ENCODE peak calls at places on chromosomes 12 and 14, in seven cellular contexts. F is nephron progenitor cell; H is NCI-H460; Z is stimulated activated CD4-positive, alpha-beta T cell treated with anti-CD3 and anti-CD28 coated beads, TNF-alpha, amount 100 ng/mL, for 1 hour; S is T-cell; N is fibroblast of lung; G is EH. P is an unnamed sample.

GRCh38 chr12:124005736-124006581 is 32.9 kb downstream of the ZNF664 start:
- DNase-seq in F (no peak), H (no peak), Z (no peak), S (no peak), N (no peak), G (no peak), P (no peak)

GRCh38 chr14:51552768-51553426 is 98.8 kb upstream of the FRMD6 start:
- DNase-seq in F (no peak), H (no peak), Z (no peak), S (no peak), N (no peak), G (peak), P (no peak)

GRCh38 chr14:74942608-74943007 is 12.8 kb downstream of the PGF start:
- DNase-seq in F (no peak), H (no peak), Z (no peak), S (no peak), N (no peak), G (no peak), P (no peak)

GRCh38 chr14:50832935-50833607 is 2.1 kb upstream of the NIN start:
- DNase-seq in F (no peak), H (no peak), Z (no peak), S (no peak), N (no peak), G (no peak), P (no peak)

GRCh38 chr12:47835831-47836155 is 16.1 kb upstream of the HDAC7 start:
- DNase-seq in F (no peak), H (no peak), Z (no peak), S (no peak), N (peak), G (no peak), P (no peak)

GRCh38 chr14:31382221-31382620 is 38.1 kb downstream of the HEATR5A start:
- DNase-seq in F (no peak), H (no peak), Z (no peak), S (no peak), N (no peak), G (no peak), P (no peak)

GRCh38 chr14:104138098-104138890 is at the start of gene KIF26A:
- DNase-seq in F (peak), H (peak), Z (no peak), S (no peak), N (no peak), G (no peak), P (no peak)

GRCh38 chr12:133058203-133059125 is 21.2 kb downstream of the ZNF84 start:
- DNase-seq in F (no peak), H (no peak), Z (no peak), S (no peak), N (peak), G (peak), P (no peak)

GRCh38 chr14:94650444-94650775 is 38.2 kb downstream of the SERPINA3 start:
- DNase-seq in F (no peak), H (no peak), Z (no peak), S (no peak), N (no peak), G (no peak), P (no peak)

GRCh38 chr12:107544947-107545346 is 140.7 kb upstream of the PWP1 start:
- DNase-seq in F (no peak), H (no peak), Z (no peak), S (no peak), N (peak), G (no peak), P (no peak)

GRCh38 chr12:85279449-85280137 is 427 bp upstream of the ALX1 start:
- DNase-seq in F (peak), H (no peak), Z (no peak), S (no peak), N (no peak), G (no peak), P (no peak)

GRCh38 chr12:31756977-31757420 is 28.2 kb upstream of the AMN1 start:
- DNase-seq in F (no peak), H (no peak), Z (no peak), S (no peak), N (peak), G (no peak), P (no peak)

GRCh38 chr12:89092297-89092696 is 260.0 kb downstream of the DUSP6 start:
- DNase-seq in F (no peak), H (no peak), Z (no peak), S (no peak), N (no peak), G (no peak), P (no peak)

GRCh38 chr14:72528059-72528950 is 365.6 kb downstream of the DPF3 start:
- DNase-seq in F (no peak), H (no peak), Z (no peak), S (no peak), N (no peak), G (peak), P (no peak)

GRCh38 chr12:103560604-103561101 is 26.4 kb upstream of the STAB2 start:
- DNase-seq in F (no peak), H (peak), Z (no peak), S (no peak), N (peak), G (peak), P (no peak)

GRCh38 chr12:67043771-67044170 is 225.4 kb upstream of the CAND1 start:
- DNase-seq in F (no peak), H (no peak), Z (no peak), S (no peak), N (no peak), G (peak), P (no peak)

GRCh38 chr14:39474416-39474911 is 42.2 kb upstream of the FBXO33 start:
- DNase-seq in F (no peak), H (no peak), Z (no peak), S (no peak), N (no peak), G (no peak), P (no peak)

GRCh38 chr12:129871991-129872969 is 31.5 kb downstream of the TMEM132D start:
- DNase-seq in F (no peak), H (no peak), Z (no peak), S (no peak), N (no peak), G (no peak), P (no peak)

GRCh38 chr12:45355750-45356149 is 139.9 kb downstream of the ANO6 start:
- DNase-seq in F (no peak), H (no peak), Z (no peak), S (no peak), N (no peak), G (peak), P (no peak)

GRCh38 chr14:42224053-42224888 is 617.6 kb downstream of the LRFN5 start:
- DNase-seq in F (peak), H (peak), Z (no peak), S (no peak), N (peak), G (peak), P (no peak)

GRCh38 chr14:29925106-29925722 is 2.4 kb downstream of the PRKD1 start:
- DNase-seq in F (no peak), H (no peak), Z (no peak), S (no peak), N (peak), G (peak), P (no peak)

GRCh38 chr12:108322998-108323397 is 16.1 kb downstream of the CMKLR1 start:
- DNase-seq in F (no peak), H (no peak), Z (no peak), S (no peak), N (no peak), G (no peak), P (no peak)

GRCh38 chr14:80364274-80364673 is 153.0 kb upstream of the DIO2 start:
- DNase-seq in F (no peak), H (peak), Z (no peak), S (no peak), N (peak), G (peak), P (no peak)

GRCh38 chr12:128823216-128823915 is 392 bp downstream of the SLC15A4 start:
- DNase-seq in F (peak), H (peak), Z (no peak), S (no peak), N (no peak), G (no peak), P (no peak)

GRCh38 chr14:86087377-86087776 is 557.4 kb downstream of the FLRT2 start:
- DNase-seq in F (no peak), H (no peak), Z (no peak), S (no peak), N (no peak), G (no peak), P (no peak)

GRCh38 chr12:48185181-48185919 is 1.9 kb downstream of the CCDC184 start:
- DNase-seq in F (peak), H (no peak), Z (no peak), S (no peak), N (no peak), G (no peak), P (no peak)

GRCh38 chr12:98698603-98699463 is 53.7 kb downstream of the APAF1 start:
- DNase-seq in F (no peak), H (peak), Z (no peak), S (peak), N (peak), G (peak), P (no peak)

GRCh38 chr12:114976959-114977358 is 293.0 kb upstream of the TBX3 start:
- DNase-seq in F (no peak), H (peak), Z (no peak), S (no peak), N (peak), G (peak), P (no peak)